ENCODE peak calls at places on chromosomes 13 and 19, in nine cellular contexts. C, N, R, X, B, J, K, M and Z are unnamed samples.

GRCh38 chr13:51644649-51645048 is 60.4 kb downstream of the WDFY2 start:
- DNase-seq in M (peak), C (peak), J (no peak), R (peak), K (no peak), N (no peak), B (no peak), X (no peak), Z (no peak)

GRCh38 chr13:27556109-27556508 is 64.2 kb downstream of the LNX2 start:
- DNase-seq in B (no peak), J (no peak), K (no peak), N (no peak), X (no peak), C (no peak), R (no peak), M (no peak), Z (no peak)

GRCh38 chr13:42049454-42049780 is 969 bp downstream of the DGKH start:
- DNase-seq in B (no peak), N (no peak), C (peak), J (no peak), R (no peak), X (no peak), K (no peak), M (no peak), Z (no peak)

GRCh38 chr13:112256716-112257497 is 119.2 kb upstream of the SPACA7 start:
- DNase-seq in C (no peak), K (no peak), M (no peak), X (no peak), J (no peak), N (no peak), R (no peak), B (no peak), Z (no peak)

GRCh38 chr13:111295896-111296295 is 24.5 kb upstream of the TEX29 start:
- DNase-seq in B (no peak), C (no peak), X (no peak), N (no peak), R (no peak), M (no peak), K (no peak), J (no peak), Z (no peak)

GRCh38 chr13:87274209-87274819 is 396.9 kb upstream of the SLITRK5 start:
- DNase-seq in C (peak), X (no peak), R (peak), K (no peak), B (no peak), M (peak), J (peak), N (peak), Z (no peak)

GRCh38 chr19:16027528-16027927 is 48.8 kb upstream of the TPM4 start:
- DNase-seq in J (no peak), B (no peak), R (no peak), X (peak), C (no peak), K (no peak), N (no peak), M (no peak), Z (no peak)

GRCh38 chr13:94249512-94249911 is 230.0 kb downstream of the DCT start:
- DNase-seq in J (no peak), R (no peak), X (no peak), N (peak), M (peak), B (no peak), K (no peak), C (no peak), Z (no peak)

GRCh38 chr19:29795461-29795860 is 16.3 kb upstream of the CCNE1 start:
- DNase-seq in M (no peak), J (no peak), N (no peak), R (no peak), X (no peak), C (no peak), B (no peak), K (no peak), Z (no peak)

GRCh38 chr13:51251480-51251879 is 29.3 kb downstream of the FAM124A start:
- DNase-seq in B (no peak), C (no peak), M (no peak), R (no peak), J (no peak), N (no peak), X (no peak), K (no peak), Z (no peak)

GRCh38 chr19:50912727-50913716 is 1.8 kb upstream of the KLK4 start:
- DNase-seq in C (no peak), M (no peak), B (no peak), J (no peak), K (no peak), R (no peak), N (no peak), X (no peak), Z (no peak)

GRCh38 chr19:46678110-46678732 is 17.2 kb upstream of the DACT3 start:
- DNase-seq in C (peak), K (no peak), N (peak), B (no peak), X (no peak), M (no peak), J (peak), R (peak), Z (no peak)

GRCh38 chr19:45897413-45897812 is 5.0 kb downstream of the MYPOP start:
- DNase-seq in R (no peak), K (no peak), J (no peak), X (no peak), B (no peak), C (no peak), M (no peak), N (no peak), Z (no peak)

GRCh38 chr13:111493468-111493867 is 173.0 kb downstream of the TEX29 start:
- DNase-seq in N (no peak), B (no peak), J (no peak), C (no peak), X (no peak), R (no peak), K (no peak), M (no peak), Z (no peak)

GRCh38 chr13:61654501-61654900 is 238.9 kb upstream of the PCDH20 start:
- DNase-seq in C (no peak), B (no peak), K (no peak), J (no peak), M (no peak), X (no peak), N (no peak), R (no peak), Z (no peak)

GRCh38 chr19:7292950-7293794 is 1.0 kb downstream of the INSR start:
- DNase-seq in M (no peak), N (peak), X (peak), J (no peak), K (no peak), B (no peak), C (peak), R (no peak), Z (peak)

GRCh38 chr13:26771796-26772195 is 11.2 kb upstream of the GPR12 start:
- DNase-seq in M (no peak), R (no peak), C (no peak), K (no peak), N (no peak), B (no peak), X (no peak), J (no peak), Z (no peak)

GRCh38 chr19:17779281-17779930 is 15.5 kb upstream of the B3GNT3 start:
- DNase-seq in M (peak), B (no peak), X (no peak), J (no peak), K (no peak), N (peak), C (no peak), R (peak), Z (peak)

GRCh38 chr13:96091164-96091931 is 1.4 kb downstream of the HS6ST3 start:
- DNase-seq in X (no peak), K (no peak), R (no peak), M (no peak), J (no peak), C (no peak), B (no peak), N (peak), Z (peak)